ENCODE peak calls at places on chromosomes 12 and 14, in eight cellular contexts. Q is NCI-H1092; I is effector memory CD4-positive, alpha-beta T cell; O is foreskin fibroblast; G is HTR-8/SVneo; W is ecto neural progenitor cell; H is glutamatergic neuron; E is cardiac septum. S is an unnamed sample.
A peak's percentile ranks its signal among the peaks of the same experiment; 100 is the strongest.

GRCh38 chr14:68081489-68081888 is 261.9 kb downstream of the RAD51B start:
- DNase-seq in Q (no peak), I (no peak), O (no peak), G (no peak), W (no peak), H (peak; percentile 13), E (no peak), S (no peak)

GRCh38 chr12:7150841-7151240 is 20.7 kb downstream of the CLSTN3 start:
- DNase-seq in Q (no peak), I (no peak), O (no peak), G (no peak), W (peak; percentile 32), H (no peak), E (no peak), S (no peak)

GRCh38 chr12:84191779-84192178 is 720.8 kb downstream of the SLC6A15 start:
- DNase-seq in Q (no peak), I (no peak), O (no peak), G (no peak), W (no peak), H (no peak), E (no peak), S (no peak)

GRCh38 chr12:27906658-27907473 is 65.7 kb downstream of the PTHLH start:
- DNase-seq in Q (no peak), I (no peak), O (peak; percentile 68), G (no peak), W (no peak), H (no peak), E (no peak), S (no peak)

GRCh38 chr14:51616724-51617409 is 34.8 kb upstream of the FRMD6 start:
- DNase-seq in Q (no peak), I (no peak), O (peak; percentile 95), G (peak; percentile 65), W (no peak), H (no peak), E (no peak), S (peak; percentile 90)

GRCh38 chr14:55701638-55702037 is 121.6 kb downstream of the KTN1 start:
- DNase-seq in Q (no peak), I (no peak), O (peak; percentile 65), G (no peak), W (no peak), H (no peak), E (no peak), S (no peak)

GRCh38 chr12:42484996-42485395 is 104.5 kb downstream of the PRICKLE1 start:
- DNase-seq in Q (no peak), I (no peak), O (peak; percentile 23), G (no peak), W (no peak), H (no peak), E (no peak), S (no peak)

GRCh38 chr12:85036736-85037135 is 585 bp downstream of the LRRIQ1 start:
- DNase-seq in Q (no peak), I (no peak), O (no peak), G (no peak), W (no peak), H (no peak), E (no peak), S (no peak)

GRCh38 chr12:1630081-1630826 is 1.2 kb downstream of the WNT5B start:
- DNase-seq in Q (peak; percentile 60), I (no peak), O (peak; percentile 71), G (no peak), W (peak; percentile 73), H (peak; percentile 73), E (no peak), S (peak; percentile 35)

GRCh38 chr14:84087986-84088531 is 1441.9 kb upstream of the FLRT2 start:
- DNase-seq in Q (no peak), I (no peak), O (peak; percentile 45), G (no peak), W (no peak), H (no peak), E (no peak), S (no peak)

GRCh38 chr14:104977008-104977680 is 1.0 kb downstream of the AHNAK2 start:
- DNase-seq in Q (no peak), I (no peak), O (no peak), G (no peak), W (peak; percentile 45), H (no peak), E (no peak), S (peak; percentile 37)

GRCh38 chr12:75481774-75482173 is 1.2 kb downstream of the GLIPR1 start:
- DNase-seq in Q (no peak), I (no peak), O (peak; percentile 75), G (no peak), W (no peak), H (no peak), E (no peak), S (peak; percentile 66)

GRCh38 chr12:31317471-31318397 is 8.2 kb downstream of the SINHCAF start:
- DNase-seq in Q (no peak), I (no peak), O (no peak), G (no peak), W (no peak), H (no peak), E (no peak), S (peak; percentile 27)

GRCh38 chr12:65754744-65755595 is 69.3 kb upstream of the HMGA2 start:
- DNase-seq in Q (no peak), I (no peak), O (no peak), G (no peak), W (no peak), H (no peak), E (no peak), S (no peak)

GRCh38 chr12:49873361-49873934 is 30.3 kb downstream of the FAIM2 start:
- DNase-seq in Q (no peak), I (no peak), O (peak; percentile 73), G (no peak), W (no peak), H (no peak), E (no peak), S (no peak)

GRCh38 chr12:121927798-121928197 is 9.4 kb downstream of the CFAP251 start:
- DNase-seq in Q (no peak), I (no peak), O (peak; percentile 27), G (no peak), W (no peak), H (no peak), E (no peak), S (no peak)

GRCh38 chr14:100827751-100828447 is 2.0 kb downstream of the MEG3 start:
- DNase-seq in Q (no peak), I (no peak), O (peak; percentile 83), G (no peak), W (no peak), H (no peak), E (no peak), S (peak; percentile 32)

GRCh38 chr12:109134186-109134917 is 18.0 kb downstream of the ACACB start:
- DNase-seq in Q (no peak), I (no peak), O (peak; percentile 80), G (peak; percentile 49), W (peak; percentile 72), H (peak; percentile 24), E (no peak), S (peak; percentile 70)

GRCh38 chr12:75641031-75641780 is 129.8 kb upstream of the KRR1 start:
- DNase-seq in Q (no peak), I (no peak), O (peak; percentile 66), G (peak; percentile 33), W (no peak), H (no peak), E (no peak), S (peak; percentile 75)

GRCh38 chr12:58528266-58528665 is 392.0 kb downstream of the LRIG3 start:
- DNase-seq in Q (no peak), I (no peak), O (no peak), G (no peak), W (no peak), H (no peak), E (no peak), S (no peak)

GRCh38 chr12:15001733-15002471 is 29.1 kb downstream of the PDE6H start:
- DNase-seq in Q (peak; percentile 25), I (no peak), O (peak; percentile 61), G (no peak), W (peak; percentile 63), H (no peak), E (peak; percentile 76), S (peak; percentile 29)

GRCh38 chr12:62800707-62801400 is 134.1 kb downstream of the PPM1H start:
- DNase-seq in Q (no peak), I (no peak), O (peak; percentile 86), G (no peak), W (no peak), H (no peak), E (no peak), S (no peak)

GRCh38 chr14:99633913-99634312 is 11.0 kb upstream of the HHIPL1 start:
- DNase-seq in Q (no peak), I (no peak), O (no peak), G (no peak), W (no peak), H (no peak), E (no peak), S (no peak)

GRCh38 chr12:210277-211141 is 3.4 kb downstream of the SLC6A12 start:
- DNase-seq in Q (no peak), I (no peak), O (no peak), G (no peak), W (no peak), H (no peak), E (no peak), S (no peak)

GRCh38 chr12:107091381-107091780 is 2.0 kb downstream of the CRY1 start:
- DNase-seq in Q (no peak), I (no peak), O (peak; percentile 72), G (no peak), W (no peak), H (no peak), E (no peak), S (peak; percentile 45)

GRCh38 chr12:2722806-2723205 is 72.0 kb upstream of the FKBP4 start:
- DNase-seq in Q (no peak), I (no peak), O (no peak), G (no peak), W (no peak), H (no peak), E (no peak), S (peak; percentile 33)